ENCODE peak calls at places on chromosomes 12 and 14, in five cellular contexts. One of them, this sample, is unnamed.

GRCh38 chr14:64717870-64718269 is 13.6 kb downstream of the PLEKHG3 start:
- DNase-seq in A549: no peak
- DNase-seq in tibial nerve: no peak
- DNase-seq in sigmoid colon: peak
- DNase-seq in ovary: peak
- DNase-seq in this sample: no peak

GRCh38 chr12:32365473-32366064 is 33.8 kb upstream of the FGD4 start:
- DNase-seq in tibial nerve: peak
- DNase-seq in sigmoid colon: no peak
- DNase-seq in ovary: peak
- DNase-seq in A549: peak
- DNase-seq in this sample: no peak

GRCh38 chr14:26334288-26334687 is 263.5 kb downstream of the NOVA1 start:
- DNase-seq in A549: no peak
- DNase-seq in tibial nerve: no peak
- DNase-seq in sigmoid colon: no peak
- DNase-seq in ovary: no peak
- DNase-seq in this sample: no peak

GRCh38 chr12:127273621-127274020 is 993.3 kb upstream of the TMEM132C start:
- DNase-seq in tibial nerve: no peak
- DNase-seq in sigmoid colon: no peak
- DNase-seq in A549: no peak
- DNase-seq in ovary: no peak
- DNase-seq in this sample: no peak

GRCh38 chr12:104733717-104734175 is 224.3 kb downstream of the SLC41A2 start:
- DNase-seq in ovary: no peak
- DNase-seq in A549: no peak
- DNase-seq in sigmoid colon: no peak
- DNase-seq in tibial nerve: no peak
- DNase-seq in this sample: no peak

GRCh38 chr12:1532367-1532752 is 62.0 kb downstream of the FBXL14 start:
- DNase-seq in tibial nerve: no peak
- DNase-seq in A549: no peak
- DNase-seq in sigmoid colon: no peak
- DNase-seq in ovary: no peak
- DNase-seq in this sample: no peak

GRCh38 chr14:44979740-44980346 is 17.9 kb downstream of the TOGARAM1 start:
- DNase-seq in sigmoid colon: peak
- DNase-seq in A549: no peak
- DNase-seq in ovary: peak
- DNase-seq in tibial nerve: no peak
- DNase-seq in this sample: no peak

GRCh38 chr12:24780969-24781368 is 167.9 kb downstream of the BCAT1 start:
- DNase-seq in tibial nerve: no peak
- DNase-seq in ovary: no peak
- DNase-seq in sigmoid colon: no peak
- DNase-seq in A549: no peak
- DNase-seq in this sample: no peak

GRCh38 chr12:100593490-100593889 is 20.0 kb downstream of the GAS2L3 start:
- DNase-seq in A549: no peak
- DNase-seq in tibial nerve: no peak
- DNase-seq in sigmoid colon: no peak
- DNase-seq in ovary: no peak
- DNase-seq in this sample: no peak

GRCh38 chr12:128791395-128792322 is 32.1 kb downstream of the SLC15A4 start:
- DNase-seq in A549: no peak
- DNase-seq in tibial nerve: no peak
- DNase-seq in sigmoid colon: peak
- DNase-seq in ovary: no peak
- DNase-seq in this sample: no peak

GRCh38 chr12:120997448-120997847 is 18.8 kb downstream of the C12orf43 start:
- DNase-seq in sigmoid colon: no peak
- DNase-seq in tibial nerve: no peak
- DNase-seq in A549: no peak
- DNase-seq in ovary: no peak
- DNase-seq in this sample: no peak

GRCh38 chr12:109494348-109494881 is 17.0 kb downstream of the UBE3B start:
- DNase-seq in ovary: no peak
- DNase-seq in tibial nerve: no peak
- DNase-seq in A549: no peak
- DNase-seq in sigmoid colon: no peak
- DNase-seq in this sample: no peak

GRCh38 chr12:104220931-104221330 is 5.4 kb downstream of the TXNRD1 start:
- DNase-seq in tibial nerve: no peak
- DNase-seq in sigmoid colon: no peak
- DNase-seq in ovary: no peak
- DNase-seq in A549: no peak
- DNase-seq in this sample: no peak

GRCh38 chr12:130526813-130527212 is 189.1 kb downstream of the PIWIL1 start:
- DNase-seq in sigmoid colon: no peak
- DNase-seq in tibial nerve: no peak
- DNase-seq in A549: peak
- DNase-seq in ovary: no peak
- DNase-seq in this sample: no peak

GRCh38 chr14:20350860-20351259 is 7.4 kb downstream of the PARP2 start:
- DNase-seq in ovary: no peak
- DNase-seq in sigmoid colon: no peak
- DNase-seq in A549: no peak
- DNase-seq in tibial nerve: no peak
- DNase-seq in this sample: no peak

GRCh38 chr14:29821665-29822429 is 105.8 kb downstream of the PRKD1 start:
- DNase-seq in A549: no peak
- DNase-seq in sigmoid colon: no peak
- DNase-seq in tibial nerve: no peak
- DNase-seq in ovary: no peak
- DNase-seq in this sample: no peak

GRCh38 chr14:20684662-20685456 is 499 bp downstream of the RNASE4 start:
- DNase-seq in tibial nerve: peak
- DNase-seq in A549: peak
- DNase-seq in ovary: peak
- DNase-seq in sigmoid colon: peak
- DNase-seq in this sample: no peak

GRCh38 chr12:66290716-66291200 is 11.5 kb upstream of the HELB start:
- DNase-seq in tibial nerve: no peak
- DNase-seq in sigmoid colon: no peak
- DNase-seq in A549: no peak
- DNase-seq in ovary: no peak
- DNase-seq in this sample: no peak

GRCh38 chr14:104373055-104373854 is 206.3 kb upstream of the C14orf180 start:
- DNase-seq in ovary: no peak
- DNase-seq in A549: no peak
- DNase-seq in sigmoid colon: no peak
- DNase-seq in tibial nerve: no peak
- DNase-seq in this sample: no peak

GRCh38 chr14:65352964-65353530 is 59.5 kb upstream of the FUT8 start:
- DNase-seq in sigmoid colon: no peak
- DNase-seq in A549: peak
- DNase-seq in tibial nerve: no peak
- DNase-seq in ovary: no peak
- DNase-seq in this sample: no peak

GRCh38 chr12:48165089-48166031 is 8.0 kb upstream of the ASB8 start:
- DNase-seq in tibial nerve: no peak
- DNase-seq in A549: peak
- DNase-seq in ovary: no peak
- DNase-seq in sigmoid colon: no peak
- DNase-seq in this sample: no peak

GRCh38 chr14:99596071-99596627 is 7.9 kb downstream of the CCDC85C start:
- DNase-seq in sigmoid colon: peak
- DNase-seq in ovary: no peak
- DNase-seq in A549: no peak
- DNase-seq in tibial nerve: no peak
- DNase-seq in this sample: no peak

GRCh38 chr12:57529831-57530230 is 7.2 kb downstream of the MBD6 start:
- DNase-seq in tibial nerve: no peak
- DNase-seq in A549: no peak
- DNase-seq in sigmoid colon: no peak
- DNase-seq in ovary: no peak
- DNase-seq in this sample: no peak

GRCh38 chr14:34088918-34089317 is 138.0 kb upstream of the EGLN3 start:
- DNase-seq in tibial nerve: no peak
- DNase-seq in A549: no peak
- DNase-seq in ovary: no peak
- DNase-seq in sigmoid colon: no peak
- DNase-seq in this sample: no peak
- TF ChIP-seq EP300 in tibial nerve: no peak
- TF ChIP-seq EP300 in A549: no peak
- TF ChIP-seq EP300 in ovary: no peak
- TF ChIP-seq EP300 in sigmoid colon: no peak
- TF ChIP-seq EP300 in this sample: no peak

GRCh38 chr12:131711551-131712205 is 788 bp downstream of the SFSWAP start:
- DNase-seq in ovary: no peak
- DNase-seq in sigmoid colon: no peak
- DNase-seq in A549: no peak
- DNase-seq in tibial nerve: no peak
- DNase-seq in this sample: no peak

GRCh38 chr12:131714759-131715158 is 3.9 kb downstream of the SFSWAP start:
- DNase-seq in tibial nerve: no peak
- DNase-seq in A549: no peak
- DNase-seq in ovary: no peak
- DNase-seq in sigmoid colon: no peak
- DNase-seq in this sample: no peak

GRCh38 chr12:131713349-131713748 is 2.5 kb downstream of the SFSWAP start:
- DNase-seq in tibial nerve: no peak
- DNase-seq in ovary: no peak
- DNase-seq in sigmoid colon: no peak
- DNase-seq in A549: no peak
- DNase-seq in this sample: no peak

GRCh38 chr12:131709226-131709625 is 1.7 kb upstream of the SFSWAP start:
- DNase-seq in sigmoid colon: no peak
- DNase-seq in ovary: no peak
- DNase-seq in tibial nerve: no peak
- DNase-seq in A549: no peak
- DNase-seq in this sample: no peak

DNA sequence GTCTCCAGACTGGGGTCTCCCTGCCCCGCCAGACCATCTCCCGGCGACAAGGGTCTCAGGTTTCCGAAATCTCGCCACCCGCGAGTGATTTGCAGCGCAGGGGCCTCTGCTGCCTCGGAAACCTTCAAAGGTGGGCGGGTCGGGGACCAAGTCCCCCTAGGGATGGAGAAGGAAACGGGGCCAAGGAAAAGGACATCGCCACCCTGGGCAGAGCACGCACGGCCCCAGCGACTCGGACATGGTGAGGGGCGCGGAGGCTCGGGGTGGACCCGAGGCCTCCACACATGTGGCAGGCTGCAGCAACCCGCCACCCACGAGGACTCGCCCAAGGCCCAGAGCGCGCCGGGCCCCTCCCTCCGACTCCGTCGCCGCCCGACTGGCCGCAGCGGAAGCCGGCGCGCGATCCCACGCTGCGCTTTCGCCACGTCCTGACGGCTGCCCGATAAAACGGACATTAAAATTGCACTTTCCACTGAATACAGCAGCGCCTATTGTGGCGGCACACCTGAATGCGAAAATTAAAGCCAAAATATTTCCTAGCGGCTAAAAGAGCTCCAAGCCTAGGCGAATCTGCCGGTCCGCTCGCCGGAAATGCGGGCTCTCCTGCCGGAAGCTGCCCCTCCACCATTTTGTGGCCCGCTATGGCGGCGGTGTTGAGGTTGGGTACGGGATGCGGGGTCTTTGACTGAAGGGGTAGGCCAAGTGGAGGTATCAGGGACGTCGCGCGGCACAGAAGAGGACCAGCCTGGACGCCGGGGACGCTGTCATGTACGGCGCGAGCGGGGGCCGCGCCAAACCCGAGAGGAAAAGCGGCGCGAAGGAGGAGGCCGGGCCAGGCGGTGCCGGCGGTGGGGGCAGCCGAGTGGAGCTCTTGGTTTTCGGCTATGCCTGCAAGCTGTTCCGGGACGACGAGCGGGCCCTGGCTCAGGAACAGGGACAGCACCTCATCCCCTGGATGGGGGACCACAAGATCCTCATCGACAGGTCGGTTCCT is at the start of gene SFSWAP:
- DNase-seq in ovary: peak
- DNase-seq in A549: peak
- DNase-seq in tibial nerve: peak
- DNase-seq in sigmoid colon: peak
- DNase-seq in this sample: peak
- TF ChIP-seq POLR2A in ovary: peak
- TF ChIP-seq POLR2A in A549: peak
- TF ChIP-seq POLR2A in tibial nerve: peak
- TF ChIP-seq POLR2A in sigmoid colon: peak
- TF ChIP-seq POLR2A in this sample: no peak

GRCh38 chr14:52706724-52707706 is at the start of gene PSMC6:
- DNase-seq in sigmoid colon: peak
- DNase-seq in tibial nerve: peak
- DNase-seq in A549: peak
- DNase-seq in ovary: peak
- DNase-seq in this sample: peak
- TF ChIP-seq EP300 in sigmoid colon: peak
- TF ChIP-seq EP300 in tibial nerve: peak
- TF ChIP-seq EP300 in A549: no peak
- TF ChIP-seq EP300 in ovary: no peak
- TF ChIP-seq EP300 in this sample: no peak

GRCh38 chr12:93740721-93741120 is 63.5 kb downstream of the CRADD start:
- DNase-seq in A549: no peak
- DNase-seq in sigmoid colon: no peak
- DNase-seq in tibial nerve: no peak
- DNase-seq in ovary: no peak
- DNase-seq in this sample: no peak

GRCh38 chr12:93742086-93742934 is 65.1 kb downstream of the CRADD start:
- DNase-seq in sigmoid colon: peak
- DNase-seq in A549: peak
- DNase-seq in ovary: peak
- DNase-seq in tibial nerve: peak
- DNase-seq in this sample: peak

GRCh38 chr12:93743999-93744689 is 67.0 kb downstream of the CRADD start:
- DNase-seq in ovary: no peak
- DNase-seq in A549: no peak
- DNase-seq in tibial nerve: no peak
- DNase-seq in sigmoid colon: no peak
- DNase-seq in this sample: no peak

GRCh38 chr12:93743229-93743998 is 66.2 kb downstream of the CRADD start:
- DNase-seq in ovary: no peak
- DNase-seq in A549: no peak
- DNase-seq in tibial nerve: no peak
- DNase-seq in sigmoid colon: no peak
- DNase-seq in this sample: no peak

DNA sequence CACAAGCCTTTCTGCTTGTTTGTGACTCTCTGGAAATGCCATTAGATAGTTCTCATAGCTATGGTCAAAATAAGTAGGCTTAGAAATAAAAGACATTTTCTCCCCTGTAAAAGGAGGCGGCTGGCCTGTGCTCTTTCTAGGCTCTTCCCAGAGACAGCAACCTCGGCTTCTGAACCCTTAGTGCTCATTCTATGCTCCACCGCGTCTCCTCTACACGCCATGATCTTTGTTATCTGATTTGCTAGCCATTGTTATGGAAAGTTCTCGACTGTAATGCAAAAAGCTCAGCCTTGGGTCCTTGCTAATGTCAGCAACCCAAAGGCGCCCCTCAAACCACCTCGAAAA is 64.5 kb downstream of the CRADD start:
- DNase-seq in A549: peak
- DNase-seq in sigmoid colon: no peak
- DNase-seq in tibial nerve: peak
- DNase-seq in ovary: peak
- DNase-seq in this sample: no peak
- TF ChIP-seq POLR2A in A549: no peak
- TF ChIP-seq POLR2A in sigmoid colon: no peak
- TF ChIP-seq POLR2A in tibial nerve: no peak
- TF ChIP-seq POLR2A in ovary: no peak
- TF ChIP-seq POLR2A in this sample: no peak

GRCh38 chr14:24442240-24443052 is at the start of gene SDR39U1:
- DNase-seq in tibial nerve: peak
- DNase-seq in ovary: peak
- DNase-seq in sigmoid colon: peak
- DNase-seq in A549: peak
- DNase-seq in this sample: peak
- TF ChIP-seq EP300 in tibial nerve: peak
- TF ChIP-seq EP300 in ovary: peak
- TF ChIP-seq EP300 in sigmoid colon: no peak
- TF ChIP-seq EP300 in A549: no peak
- TF ChIP-seq EP300 in this sample: no peak

This sample was measured in suprapubic skin.